ENCODE peak calls at places on chromosomes 5 and 9, in seven cellular contexts. V is fibroblast of lung, B is breast epithelium, N is lower lobe of right lung, J is neural progenitor cell, Z is AG04450, X is colonic mucosa. E is an unnamed sample.

GRCh38 chr5:149471406-149472183 is 79.6 kb downstream of the CSNK1A1 start:
- DNase-seq in V (peak), B (peak), N (no peak), J (no peak), Z (no peak), X (peak), E (no peak)

GRCh38 chr9:16344343-16344742 is 526.1 kb downstream of the BNC2 start:
- DNase-seq in V (peak), B (no peak), N (no peak), J (no peak), Z (peak), X (no peak), E (peak)

GRCh38 chr9:135047521-135047920 is 39.9 kb upstream of the OLFM1 start:
- DNase-seq in V (no peak), B (no peak), N (no peak), J (no peak), Z (no peak), X (no peak), E (no peak)

GRCh38 chr5:128378196-128378595 is 159.8 kb downstream of the FBN2 start:
- DNase-seq in V (peak), B (no peak), N (no peak), J (no peak), Z (no peak), X (no peak), E (no peak)

GRCh38 chr5:145509336-145510150 is 325.6 kb downstream of the PRELID2 start:
- DNase-seq in V (peak), B (no peak), N (no peak), J (no peak), Z (no peak), X (no peak), E (no peak)

GRCh38 chr9:38224941-38225340 is 155.9 kb upstream of the SHB start:
- DNase-seq in V (no peak), B (no peak), N (no peak), J (no peak), Z (no peak), X (no peak), E (no peak)

GRCh38 chr9:91307279-91307678 is 54.4 kb downstream of the AUH start:
- DNase-seq in V (no peak), B (no peak), N (no peak), J (no peak), Z (no peak), X (no peak), E (no peak)

GRCh38 chr5:83564069-83564749 is 92.7 kb downstream of the VCAN start:
- DNase-seq in V (peak), B (no peak), N (no peak), J (peak), Z (no peak), X (no peak), E (no peak)

GRCh38 chr9:134181648-134182034 is 17.3 kb upstream of the RNU6ATAC start:
- DNase-seq in V (no peak), B (no peak), N (no peak), J (no peak), Z (no peak), X (no peak), E (no peak)

GRCh38 chr9:120230227-120230626 is 349.7 kb downstream of the CDK5RAP2 start:
- DNase-seq in V (no peak), B (no peak), N (no peak), J (no peak), Z (no peak), X (no peak), E (no peak)

GRCh38 chr5:145983461-145983860 is 47.1 kb downstream of the SH3RF2 start:
- DNase-seq in V (no peak), B (peak), N (no peak), J (no peak), Z (no peak), X (no peak), E (no peak)

GRCh38 chr9:105254226-105254625 is 9.8 kb downstream of the SLC44A1 start:
- DNase-seq in V (no peak), B (no peak), N (no peak), J (peak), Z (no peak), X (peak), E (no peak)

GRCh38 chr5:23433534-23434306 is 73.7 kb upstream of the PRDM9 start:
- DNase-seq in V (no peak), B (no peak), N (no peak), J (no peak), Z (no peak), X (no peak), E (no peak)

GRCh38 chr5:66896207-66896606 is 300.0 kb downstream of the MAST4 start:
- DNase-seq in V (peak), B (no peak), N (no peak), J (no peak), Z (no peak), X (no peak), E (no peak)

GRCh38 chr5:54725391-54726280 is 208.1 kb downstream of the SNX18 start:
- DNase-seq in V (peak), B (no peak), N (no peak), J (no peak), Z (no peak), X (no peak), E (no peak)

GRCh38 chr5:139038618-139039305 is 159.4 kb downstream of the SIL1 start:
- DNase-seq in V (no peak), B (no peak), N (no peak), J (peak), Z (no peak), X (no peak), E (no peak)

GRCh38 chr9:14830057-14830456 is 80.2 kb downstream of the FREM1 start:
- DNase-seq in V (no peak), B (no peak), N (no peak), J (no peak), Z (no peak), X (no peak), E (no peak)

GRCh38 chr9:134399435-134400056 is 73.3 kb downstream of the RXRA start:
- DNase-seq in V (no peak), B (no peak), N (no peak), J (no peak), Z (no peak), X (no peak), E (no peak)

GRCh38 chr9:5698810-5699556 is 70.1 kb downstream of the RIC1 start:
- DNase-seq in V (peak), B (no peak), N (no peak), J (no peak), Z (peak), X (no peak), E (no peak)

GRCh38 chr9:127033784-127034183 is 88.7 kb downstream of the ANGPTL2 start:
- DNase-seq in V (peak), B (no peak), N (no peak), J (no peak), Z (no peak), X (no peak), E (no peak)

GRCh38 chr9:124054671-124055212 is 43.2 kb downstream of the LHX2 start:
- DNase-seq in V (peak), B (no peak), N (no peak), J (no peak), Z (peak), X (no peak), E (no peak)

GRCh38 chr5:69416699-69417098 is 1.8 kb downstream of the MARVELD2 start:
- DNase-seq in V (no peak), B (no peak), N (no peak), J (no peak), Z (no peak), X (no peak), E (no peak)

GRCh38 chr5:14917719-14918118 is 46.1 kb upstream of the ANKH start:
- DNase-seq in V (no peak), B (peak), N (no peak), J (no peak), Z (no peak), X (no peak), E (peak)

GRCh38 chr9:81118416-81118815 is 570.9 kb downstream of the TLE1 start:
- DNase-seq in V (no peak), B (no peak), N (no peak), J (no peak), Z (no peak), X (no peak), E (no peak)

DNA sequence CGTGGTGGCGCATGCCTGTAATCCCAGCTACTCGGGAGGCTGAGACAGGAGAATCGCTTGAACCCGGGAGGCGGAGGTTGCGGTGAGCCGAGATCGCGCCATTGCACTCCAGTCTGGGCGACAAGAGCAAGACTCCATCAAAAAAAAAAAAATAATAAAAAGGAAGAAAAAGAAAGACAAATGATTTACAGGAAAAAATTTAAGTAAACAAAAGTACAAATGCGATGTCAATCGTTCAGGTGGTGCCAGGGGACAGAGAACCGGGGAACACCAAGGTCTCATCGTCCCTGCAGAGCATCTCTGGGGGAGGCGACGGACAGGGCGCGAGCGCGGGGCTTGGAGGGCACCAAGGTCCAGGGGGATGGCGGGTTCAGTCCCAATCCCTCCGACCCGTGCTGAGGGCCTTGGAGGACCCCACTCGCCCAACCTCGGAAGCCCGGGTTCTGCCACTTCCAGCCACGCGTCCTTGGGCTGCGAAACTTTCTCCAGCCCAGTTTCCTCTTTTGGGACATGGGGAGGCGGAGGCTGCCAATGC is 596 bp upstream of the HNRNPAB start:
- DNase-seq in V (no peak), B (no peak), N (no peak), J (no peak), Z (no peak), X (no peak), E (no peak)
- H3K4me3 ChIP-seq in V (peak), B (peak), N (peak), J (peak), Z (peak), X (peak), E (peak)

DNA sequence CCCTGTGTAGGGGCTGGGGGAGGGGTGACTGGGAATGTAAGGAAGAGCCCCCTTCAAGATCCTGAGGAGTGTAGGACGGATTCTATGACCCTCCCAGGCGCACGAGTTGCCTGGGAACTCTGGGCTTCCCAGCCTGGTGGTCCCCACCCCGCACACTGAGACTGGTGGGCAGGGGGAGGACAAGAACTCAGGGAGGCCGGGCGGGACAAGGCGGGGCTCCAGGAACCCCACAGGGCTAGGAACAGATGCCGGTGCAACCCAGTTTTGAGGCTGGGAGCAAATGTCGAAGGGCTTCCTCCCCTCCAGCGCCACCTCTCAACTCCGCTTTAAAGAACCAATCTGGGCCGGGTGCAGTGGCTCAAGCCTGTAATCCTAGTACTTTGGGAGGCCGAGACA is 1.3 kb upstream of the VDAC1 start:
- DNase-seq in V (no peak), B (no peak), N (no peak), J (peak), Z (no peak), X (no peak), E (no peak)
- H3K4me3 ChIP-seq in V (no peak), B (peak), N (peak), J (peak), Z (peak), X (peak), E (peak)

GRCh38 chr5:74104469-74104868 is 478.5 kb downstream of the ARHGEF28 start:
- DNase-seq in V (no peak), B (no peak), N (no peak), J (no peak), Z (no peak), X (no peak), E (no peak)

GRCh38 chr5:74105126-74105780 is 479.3 kb downstream of the ARHGEF28 start:
- DNase-seq in V (no peak), B (no peak), N (no peak), J (no peak), Z (no peak), X (no peak), E (no peak)

GRCh38 chr5:74107899-74108298 is 481.9 kb downstream of the ARHGEF28 start:
- DNase-seq in V (no peak), B (no peak), N (no peak), J (no peak), Z (no peak), X (no peak), E (no peak)

GRCh38 chr5:74099538-74099937 is 473.5 kb downstream of the ARHGEF28 start:
- DNase-seq in V (no peak), B (no peak), N (no peak), J (no peak), Z (no peak), X (no peak), E (no peak)

GRCh38 chr5:74103131-74104023 is 477.4 kb downstream of the ARHGEF28 start:
- DNase-seq in V (no peak), B (peak), N (no peak), J (no peak), Z (no peak), X (no peak), E (no peak)
- H3K4me3 ChIP-seq in V (no peak), B (no peak), N (no peak), J (no peak), Z (no peak), X (no peak), E (no peak)

GRCh38 chr9:18473551-18474279 is at the start of gene ADAMTSL1:
- DNase-seq in V (peak), B (peak), N (no peak), J (peak), Z (no peak), X (peak), E (no peak)
- H3K4me3 ChIP-seq in V (peak), B (peak), N (peak), J (peak), Z (peak), X (peak), E (peak)

DNA sequence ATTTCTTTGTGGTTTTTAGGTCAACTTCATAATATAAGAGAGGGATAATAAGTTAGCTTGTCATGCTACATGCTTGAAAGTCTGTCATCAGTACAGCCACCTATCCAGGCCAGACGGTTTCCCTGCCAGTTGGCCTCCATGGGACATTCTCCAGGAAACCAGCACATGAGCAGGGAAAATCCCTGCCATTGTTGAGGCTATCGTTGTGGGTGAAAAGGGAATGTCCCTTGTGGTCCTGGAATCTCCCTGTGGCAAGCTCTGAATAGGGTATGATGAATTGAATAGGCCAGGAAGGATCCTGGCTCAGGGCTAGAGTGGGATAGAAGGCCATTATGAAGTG is 12.2 kb downstream of the F2RL1 start:
- DNase-seq in V (peak), B (peak), N (no peak), J (peak), Z (no peak), X (no peak), E (no peak)
- H3K4me3 ChIP-seq in V (no peak), B (no peak), N (no peak), J (no peak), Z (no peak), X (no peak), E (no peak)